ENCODE peak calls at places on chromosomes 12 and 14, in six cellular contexts. One of them, this sample, is unnamed.

GRCh38 chr12:95574799-95575452 is 23.6 kb upstream of the USP44 start:
- DNase-seq in mesothelial cell of epicardium: no peak
- DNase-seq in stimulated activated CD4-positive, alpha-beta T cell treated with anti-CD3 and anti-CD28 coated beads, Interleukin-2, amount 100 ng/mL, for 48 hours: no peak
- DNase-seq in upper lobe of left lung: no peak
- DNase-seq in IMR-90: peak; percentile 64
- DNase-seq in kidney: no peak
- DNase-seq in this sample: no peak

GRCh38 chr14:50037837-50038236 is 78.5 kb downstream of the VCPKMT start:
- DNase-seq in upper lobe of left lung: peak; percentile 35
- DNase-seq in stimulated activated CD4-positive, alpha-beta T cell treated with anti-CD3 and anti-CD28 coated beads, Interleukin-2, amount 100 ng/mL, for 48 hours: no peak
- DNase-seq in mesothelial cell of epicardium: no peak
- DNase-seq in kidney: no peak
- DNase-seq in IMR-90: no peak
- DNase-seq in this sample: no peak

GRCh38 chr14:52043690-52044089 is 25.2 kb downstream of the NID2 start:
- DNase-seq in kidney: no peak
- DNase-seq in mesothelial cell of epicardium: peak; percentile 49
- DNase-seq in stimulated activated CD4-positive, alpha-beta T cell treated with anti-CD3 and anti-CD28 coated beads, Interleukin-2, amount 100 ng/mL, for 48 hours: peak; percentile 33
- DNase-seq in IMR-90: peak; percentile 23
- DNase-seq in upper lobe of left lung: no peak
- DNase-seq in this sample: peak; percentile 10

GRCh38 chr12:130520784-130521183 is 183.1 kb downstream of the PIWIL1 start:
- DNase-seq in IMR-90: no peak
- DNase-seq in kidney: no peak
- DNase-seq in stimulated activated CD4-positive, alpha-beta T cell treated with anti-CD3 and anti-CD28 coated beads, Interleukin-2, amount 100 ng/mL, for 48 hours: no peak
- DNase-seq in mesothelial cell of epicardium: no peak
- DNase-seq in upper lobe of left lung: no peak
- DNase-seq in this sample: no peak

GRCh38 chr12:2776129-2776806 is 18.5 kb upstream of the FKBP4 start:
- DNase-seq in IMR-90: no peak
- DNase-seq in upper lobe of left lung: no peak
- DNase-seq in mesothelial cell of epicardium: no peak
- DNase-seq in stimulated activated CD4-positive, alpha-beta T cell treated with anti-CD3 and anti-CD28 coated beads, Interleukin-2, amount 100 ng/mL, for 48 hours: no peak
- DNase-seq in kidney: no peak
- DNase-seq in this sample: no peak

GRCh38 chr14:29354446-29354845 is 573.2 kb downstream of the PRKD1 start:
- DNase-seq in IMR-90: peak; percentile 7
- DNase-seq in kidney: no peak
- DNase-seq in stimulated activated CD4-positive, alpha-beta T cell treated with anti-CD3 and anti-CD28 coated beads, Interleukin-2, amount 100 ng/mL, for 48 hours: no peak
- DNase-seq in mesothelial cell of epicardium: no peak
- DNase-seq in upper lobe of left lung: no peak
- DNase-seq in this sample: no peak

GRCh38 chr12:3116106-3116898 is 39.1 kb downstream of the TSPAN9 start:
- DNase-seq in IMR-90: peak; percentile 40
- DNase-seq in kidney: no peak
- DNase-seq in mesothelial cell of epicardium: no peak
- DNase-seq in upper lobe of left lung: no peak
- DNase-seq in stimulated activated CD4-positive, alpha-beta T cell treated with anti-CD3 and anti-CD28 coated beads, Interleukin-2, amount 100 ng/mL, for 48 hours: no peak
- DNase-seq in this sample: no peak

GRCh38 chr14:54881761-54882401 is 20.7 kb downstream of the GCH1 start:
- DNase-seq in kidney: no peak
- DNase-seq in mesothelial cell of epicardium: no peak
- DNase-seq in stimulated activated CD4-positive, alpha-beta T cell treated with anti-CD3 and anti-CD28 coated beads, Interleukin-2, amount 100 ng/mL, for 48 hours: no peak
- DNase-seq in IMR-90: peak; percentile 35
- DNase-seq in upper lobe of left lung: no peak
- DNase-seq in this sample: no peak

GRCh38 chr12:112852810-112853209 is 54.0 kb upstream of the OAS1 start:
- DNase-seq in mesothelial cell of epicardium: no peak
- DNase-seq in IMR-90: no peak
- DNase-seq in upper lobe of left lung: no peak
- DNase-seq in stimulated activated CD4-positive, alpha-beta T cell treated with anti-CD3 and anti-CD28 coated beads, Interleukin-2, amount 100 ng/mL, for 48 hours: no peak
- DNase-seq in kidney: no peak
- DNase-seq in this sample: no peak

GRCh38 chr14:99321955-99322730 is 50.1 kb upstream of the BCL11B start:
- DNase-seq in upper lobe of left lung: no peak
- DNase-seq in IMR-90: no peak
- DNase-seq in kidney: no peak
- DNase-seq in mesothelial cell of epicardium: no peak
- DNase-seq in stimulated activated CD4-positive, alpha-beta T cell treated with anti-CD3 and anti-CD28 coated beads, Interleukin-2, amount 100 ng/mL, for 48 hours: no peak
- DNase-seq in this sample: no peak

GRCh38 chr12:68609955-68610434 is 704 bp upstream of the RAP1B start:
- DNase-seq in upper lobe of left lung: no peak
- DNase-seq in stimulated activated CD4-positive, alpha-beta T cell treated with anti-CD3 and anti-CD28 coated beads, Interleukin-2, amount 100 ng/mL, for 48 hours: no peak
- DNase-seq in IMR-90: peak; percentile 30
- DNase-seq in mesothelial cell of epicardium: no peak
- DNase-seq in kidney: no peak
- DNase-seq in this sample: no peak

GRCh38 chr14:49959822-49960408 is 67.0 kb downstream of the ARF6 start:
- DNase-seq in stimulated activated CD4-positive, alpha-beta T cell treated with anti-CD3 and anti-CD28 coated beads, Interleukin-2, amount 100 ng/mL, for 48 hours: no peak
- DNase-seq in IMR-90: no peak
- DNase-seq in upper lobe of left lung: peak; percentile 48
- DNase-seq in kidney: peak; percentile 83
- DNase-seq in mesothelial cell of epicardium: no peak
- DNase-seq in this sample: no peak

GRCh38 chr12:116065561-116065960 is 211.9 kb downstream of the MED13L start:
- DNase-seq in upper lobe of left lung: no peak
- DNase-seq in stimulated activated CD4-positive, alpha-beta T cell treated with anti-CD3 and anti-CD28 coated beads, Interleukin-2, amount 100 ng/mL, for 48 hours: no peak
- DNase-seq in IMR-90: no peak
- DNase-seq in mesothelial cell of epicardium: no peak
- DNase-seq in kidney: no peak
- DNase-seq in this sample: no peak